ENCODE peak calls at places on chromosomes 13 and 19, in four cellular contexts. J, X, G and Z are unnamed samples.

GRCh38 chr13:61286148-61286745 is 129.4 kb downstream of the PCDH20 start:
- DNase-seq in J (peak; percentile 2), X (no peak), G (no peak), Z (peak; percentile 4)

GRCh38 chr19:18107235-18108083 is 9.9 kb downstream of the MAST3 start:
- DNase-seq in J (no peak), X (no peak), G (no peak), Z (peak; percentile 21)

GRCh38 chr19:34662919-34663318 is 14.0 kb downstream of the SCGB2B2 start:
- DNase-seq in J (peak; percentile 51), X (no peak), G (no peak), Z (peak; percentile 68)

GRCh38 chr19:40210919-40211318 is 7.3 kb downstream of the TTC9B start:
- DNase-seq in J (no peak), X (no peak), G (no peak), Z (no peak)

GRCh38 chr13:27588405-27588804 is 31.9 kb downstream of the LNX2 start:
- DNase-seq in J (no peak), X (no peak), G (no peak), Z (no peak)

GRCh38 chr13:104008075-104008474 is 941.9 kb upstream of the SLC10A2 start:
- DNase-seq in J (no peak), X (no peak), G (no peak), Z (no peak)

GRCh38 chr19:42392165-42392564 is 2.1 kb upstream of the CNFN start:
- DNase-seq in J (no peak), X (no peak), G (no peak), Z (no peak)

GRCh38 chr19:47523473-47523872 is 8.6 kb upstream of the NAPA start:
- DNase-seq in J (peak; percentile 37), X (no peak), G (no peak), Z (no peak)

GRCh38 chr13:36148436-36148835 is 17.3 kb upstream of the DCLK1 start:
- DNase-seq in J (no peak), X (no peak), G (no peak), Z (no peak)

GRCh38 chr13:61275740-61276139 is 139.9 kb downstream of the PCDH20 start:
- DNase-seq in J (no peak), X (no peak), G (no peak), Z (no peak)

GRCh38 chr13:44578064-44578394 is 1.9 kb upstream of the TSC22D1 start:
- DNase-seq in J (no peak), X (peak; percentile 12), G (no peak), Z (peak; percentile 79)

GRCh38 chr13:50842711-50843255 is 709 bp downstream of the DLEU7 start:
- DNase-seq in J (no peak), X (no peak), G (no peak), Z (no peak)

GRCh38 chr19:29666634-29667389 is 1.6 kb downstream of the PLEKHF1 start:
- DNase-seq in J (peak; percentile 55), X (no peak), G (no peak), Z (no peak)

GRCh38 chr19:44003461-44004134 is 841 bp downstream of the ZNF230 start:
- DNase-seq in J (peak; percentile 8), X (peak; percentile 37), G (no peak), Z (no peak)

GRCh38 chr13:110023729-110024645 is 237.6 kb upstream of the IRS2 start:
- DNase-seq in J (no peak), X (no peak), G (no peak), Z (no peak)

GRCh38 chr13:111965466-111966214 is 101.3 kb upstream of the SOX1 start:
- DNase-seq in J (no peak), X (no peak), G (no peak), Z (no peak)

GRCh38 chr19:4425531-4425930 is 23.1 kb downstream of the CHAF1A start:
- DNase-seq in J (no peak), X (no peak), G (no peak), Z (no peak)

GRCh38 chr13:43428545-43429287 is 358.1 kb downstream of the ENOX1 start:
- DNase-seq in J (no peak), X (no peak), G (no peak), Z (no peak)

GRCh38 chr19:49851456-49852259 is 699 bp downstream of the PTOV1 start:
- DNase-seq in J (no peak), X (no peak), G (no peak), Z (peak; percentile 80)

GRCh38 chr13:99717959-99718674 is 216.8 kb downstream of the TM9SF2 start:
- DNase-seq in J (no peak), X (no peak), G (no peak), Z (no peak)

GRCh38 chr19:38924383-38924782 is 6.2 kb downstream of the SARS2 start:
- DNase-seq in J (no peak), X (no peak), G (no peak), Z (no peak)

GRCh38 chr13:104641309-104641708 is 1575.1 kb upstream of the SLC10A2 start:
- DNase-seq in J (no peak), X (no peak), G (no peak), Z (peak; percentile 29)

GRCh38 chr13:113437408-113438010 is 15.8 kb downstream of the ADPRHL1 start:
- DNase-seq in J (peak; percentile 76), X (no peak), G (no peak), Z (no peak)

GRCh38 chr13:19836472-19836871 is 27.0 kb downstream of the ZMYM5 start:
- DNase-seq in J (no peak), X (no peak), G (no peak), Z (no peak)

GRCh38 chr13:97043302-97043701 is 49.0 kb upstream of the OXGR1 start:
- DNase-seq in J (no peak), X (no peak), G (no peak), Z (no peak)

GRCh38 chr19:21328402-21328801 is 808 bp downstream of the ZNF708 start:
- DNase-seq in J (peak; percentile 3), X (no peak), G (no peak), Z (peak; percentile 26)

GRCh38 chr13:48275507-48275906 is 28.0 kb upstream of the RB1 start:
- DNase-seq in J (no peak), X (no peak), G (no peak), Z (no peak)

GRCh38 chr13:96734499-96734898 is 259.8 kb downstream of the OXGR1 start:
- DNase-seq in J (no peak), X (no peak), G (no peak), Z (peak; percentile 6)

GRCh38 chr19:1312732-1313694 is 27.3 kb downstream of the EFNA2 start:
- DNase-seq in J (no peak), X (peak; percentile 88), G (no peak), Z (no peak)

GRCh38 chr19:50325310-50326100 is 3.7 kb downstream of the KCNC3 start:
- DNase-seq in J (peak; percentile 84), X (peak; percentile 99), G (no peak), Z (peak; percentile 100)

GRCh38 chr13:110409581-110409992 is 102.5 kb downstream of the COL4A2 start:
- DNase-seq in J (no peak), X (no peak), G (no peak), Z (no peak)

GRCh38 chr13:109145631-109146030 is 516.2 kb downstream of the MYO16 start:
- DNase-seq in J (peak; percentile 13), X (peak; percentile 49), G (no peak), Z (peak; percentile 79)

GRCh38 chr19:19634516-19635312 is 6.7 kb upstream of the LPAR2 start:
- DNase-seq in J (no peak), X (no peak), G (no peak), Z (no peak)

GRCh38 chr19:10230904-10231623 is at the start of gene S1PR2:
- DNase-seq in J (peak; percentile 36), X (peak; percentile 50), G (no peak), Z (peak; percentile 97)

GRCh38 chr19:10228393-10228792 is 2.7 kb downstream of the S1PR2 start:
- DNase-seq in J (no peak), X (no peak), G (no peak), Z (no peak)

GRCh38 chr19:10227215-10227971 is 3.7 kb downstream of the S1PR2 start:
- DNase-seq in J (no peak), X (no peak), G (no peak), Z (peak; percentile 74)

GRCh38 chr19:10230155-10230903 is 802 bp downstream of the S1PR2 start:
- DNase-seq in J (no peak), X (no peak), G (no peak), Z (peak; percentile 83)

DNA sequence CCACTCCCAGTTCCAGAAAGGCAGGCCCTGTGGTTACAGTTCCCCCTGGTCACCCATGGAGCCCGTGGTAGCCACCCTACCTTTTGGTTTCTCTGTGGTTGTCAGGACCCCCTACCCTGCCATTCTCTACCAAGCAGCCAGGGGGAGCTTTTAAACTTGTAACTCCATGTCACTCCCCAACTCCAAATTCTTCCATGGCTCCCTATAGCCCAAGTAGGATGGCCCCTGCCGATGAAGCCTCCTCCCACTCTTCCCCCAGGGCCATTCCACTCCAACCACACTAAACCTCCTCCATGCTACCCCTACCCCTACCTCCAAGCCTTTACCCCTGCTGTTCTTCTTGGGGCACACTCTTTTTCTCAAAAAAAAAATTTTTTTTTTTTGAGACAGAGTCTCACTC is 2.2 kb downstream of the S1PR2 start:
- DNase-seq in J (peak; percentile 48), X (peak; percentile 59), G (no peak), Z (peak; percentile 45)
- TF ChIP-seq PBX3 in J (no peak), X (no peak), G (no peak), Z (no peak)

GRCh38 chr13:40666905-40667621 is 622 bp upstream of the FOXO1 start:
- DNase-seq in J (peak; percentile 48), X (peak; percentile 19), G (no peak), Z (peak; percentile 86)

GRCh38 chr13:40664100-40665060 is 2.1 kb downstream of the FOXO1 start:
- DNase-seq in J (peak; percentile 43), X (peak; percentile 20), G (no peak), Z (peak; percentile 70)

GRCh38 chr13:40665754-40666057 is 735 bp downstream of the FOXO1 start:
- DNase-seq in J (no peak), X (peak; percentile 13), G (no peak), Z (peak; percentile 65)

GRCh38 chr13:40666058-40666904 is at the start of gene FOXO1:
- DNase-seq in J (peak; percentile 51), X (peak; percentile 89), G (no peak), Z (peak; percentile 100)

GRCh38 chr13:40665061-40665753 is 1.2 kb downstream of the FOXO1 start:
- DNase-seq in J (no peak), X (peak; percentile 8), G (no peak), Z (peak; percentile 57)
- TF ChIP-seq PBX3 in J (no peak), X (no peak), G (no peak), Z (no peak)

DNA sequence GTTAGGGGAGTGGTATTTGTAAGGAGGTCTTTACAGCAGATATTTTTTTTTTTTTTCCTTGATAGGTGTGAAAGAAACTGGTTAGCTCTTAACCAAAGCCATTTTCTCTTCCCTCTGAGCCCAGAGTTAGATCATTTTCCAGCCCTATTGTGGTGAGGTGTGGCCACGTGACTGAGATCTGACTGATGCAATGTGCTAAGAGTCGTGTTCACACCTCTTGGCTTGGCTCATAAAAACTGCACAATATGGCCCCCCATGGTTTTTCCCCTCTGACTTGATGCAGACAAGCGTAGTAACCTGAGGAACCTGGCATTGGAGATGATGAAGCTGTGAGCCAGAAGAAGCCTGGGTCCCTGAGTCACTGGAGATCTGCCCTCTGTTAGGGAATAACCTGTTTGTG is 309.8 kb upstream of the TMTC4 start:
- DNase-seq in J (no peak), X (no peak), G (no peak), Z (no peak)
- TF ChIP-seq PBX3 in J (no peak), X (no peak), G (no peak), Z (no peak)

GRCh38 chr13:98370806-98371553 is 193.9 kb upstream of the RNF113B start:
- DNase-seq in J (no peak), X (no peak), G (no peak), Z (no peak)

GRCh38 chr13:98372886-98373285 is 195.8 kb upstream of the RNF113B start:
- DNase-seq in J (no peak), X (no peak), G (no peak), Z (no peak)

GRCh38 chr13:98371624-98372023 is 194.6 kb upstream of the RNF113B start:
- DNase-seq in J (no peak), X (no peak), G (no peak), Z (no peak)

GRCh38 chr13:98368019-98368418 is 190.9 kb upstream of the RNF113B start:
- DNase-seq in J (no peak), X (no peak), G (no peak), Z (no peak)

GRCh38 chr13:98370261-98370660 is 193.2 kb upstream of the RNF113B start:
- DNase-seq in J (no peak), X (no peak), G (no peak), Z (no peak)
- TF ChIP-seq PBX3 in J (no peak), X (no peak), G (no peak), Z (no peak)